ENCODE peak calls at places on chromosomes 11 and 22, in nine cellular contexts. G is heart left ventricle; H is naive B cell; D is Right ventricle myocardium superior; L is Right ventricle myocardium inferior; J is GM23338; O is foreskin keratinocyte; E is IMR-90; S is activated T-cell treated with anti-CD3 and anti-CD28 coated beads, Interleukin-2, amount 50 U/mL, for 72 hours. X is an unnamed sample.

GRCh38 chr22:49647346-49648026 is 180.2 kb downstream of the BRD1 start:
- ATAC-seq in S (no peak), O (no peak), E (no peak), H (no peak), L (peak), D (no peak), J (peak), G (no peak), X (no peak)

GRCh38 chr11:45894555-45895247 is 9.2 kb downstream of the MAPK8IP1 start:
- ATAC-seq in G (no peak), D (no peak), J (no peak), S (no peak), O (no peak), H (no peak), L (no peak), E (no peak), X (no peak)

GRCh38 chr11:29343465-29344333 is 673.1 kb downstream of the KCNA4 start:
- ATAC-seq in S (no peak), J (peak), H (no peak), G (no peak), O (peak), D (peak), L (peak), E (peak), X (peak)

GRCh38 chr11:13939952-13940610 is 22.4 kb upstream of the SPON1 start:
- ATAC-seq in J (no peak), O (peak), L (no peak), G (no peak), H (no peak), D (no peak), E (no peak), S (peak), X (peak)

GRCh38 chr11:43903969-43904368 is 23.3 kb downstream of the ALKBH3 start:
- ATAC-seq in D (no peak), S (no peak), E (no peak), J (no peak), G (no peak), H (no peak), L (no peak), O (no peak), X (no peak)

GRCh38 chr11:69449320-69450063 is 32.0 kb upstream of the LINC01488 start:
- ATAC-seq in S (no peak), D (peak), J (no peak), L (peak), H (peak), O (no peak), G (peak), E (peak), X (peak)

GRCh38 chr11:69651834-69652620 is 11.1 kb downstream of the CCND1 start:
- ATAC-seq in S (no peak), G (no peak), L (no peak), E (no peak), D (no peak), J (no peak), H (no peak), O (no peak), X (no peak)

GRCh38 chr11:47243454-47243853 is 5.2 kb downstream of the ACP2 start:
- ATAC-seq in J (no peak), H (no peak), D (no peak), L (no peak), G (no peak), E (no peak), S (no peak), O (no peak), X (peak)

GRCh38 chr11:62792193-62792575 is 378 bp upstream of the TMEM223 start:
- ATAC-seq in O (no peak), E (peak), L (peak), J (peak), D (peak), H (no peak), G (peak), S (peak), X (no peak)

GRCh38 chr11:86063536-86063935 is 5.3 kb downstream of the PICALM start:
- ATAC-seq in O (peak), E (no peak), G (no peak), S (no peak), J (no peak), H (no peak), L (no peak), D (no peak), X (no peak)

GRCh38 chr11:72958790-72959189 is 144.6 kb downstream of the ATG16L2 start:
- ATAC-seq in J (no peak), O (no peak), E (no peak), H (no peak), L (no peak), D (no peak), S (no peak), G (no peak), X (no peak)

GRCh38 chr11:95641506-95641905 is 148.1 kb downstream of the FAM76B start:
- ATAC-seq in H (peak), O (no peak), E (no peak), S (peak), L (peak), D (peak), J (no peak), G (no peak), X (peak)

GRCh38 chr11:70399681-70400112 is 1.4 kb downstream of the CTTN start:
- ATAC-seq in S (no peak), G (peak), E (peak), H (no peak), D (peak), L (peak), O (peak), J (peak), X (peak)

GRCh38 chr11:119422505-119423416 is at the start of gene THY1:
- ATAC-seq in O (peak), D (no peak), S (peak), H (no peak), L (no peak), J (peak), G (no peak), E (peak), X (no peak)

GRCh38 chr11:73173755-73174494 is 31.8 kb upstream of the FCHSD2 start:
- ATAC-seq in E (no peak), O (no peak), S (no peak), H (no peak), L (peak), G (peak), D (peak), J (no peak), X (peak)

GRCh38 chr11:12818333-12819015 is 144.3 kb downstream of the TEAD1 start:
- ATAC-seq in H (no peak), L (no peak), S (no peak), E (peak), D (no peak), J (no peak), O (peak), G (no peak), X (no peak)

GRCh38 chr22:38436629-38437395 is 18.2 kb downstream of the KCNJ4 start:
- ATAC-seq in O (no peak), S (no peak), E (no peak), G (no peak), D (no peak), H (no peak), L (no peak), J (no peak), X (no peak)

GRCh38 chr11:57434640-57435546 is 8.0 kb upstream of the SLC43A3 start:
- ATAC-seq in O (peak), J (no peak), D (peak), G (no peak), H (no peak), E (peak), S (no peak), L (peak), X (peak)

GRCh38 chr11:130631119-130631518 is 182.7 kb downstream of the ADAMTS15 start:
- ATAC-seq in S (peak), J (no peak), L (no peak), H (no peak), D (no peak), G (no peak), E (peak), O (peak), X (peak)

GRCh38 chr11:46659908-46660307 is 40.5 kb downstream of the ARHGAP1 start:
- ATAC-seq in J (no peak), L (peak), H (no peak), S (no peak), E (peak), O (no peak), D (peak), G (no peak), X (no peak)

GRCh38 chr22:42805998-42806481 is 51.0 kb downstream of the ARFGAP3 start:
- ATAC-seq in L (no peak), S (no peak), G (no peak), D (peak), E (peak), O (no peak), J (peak), H (no peak), X (peak)

GRCh38 chr11:113977071-113977490 is 2.2 kb downstream of the HTR3A start:
- ATAC-seq in G (no peak), E (no peak), D (no peak), H (peak), J (no peak), L (no peak), O (no peak), S (no peak), X (peak)

GRCh38 chr11:15944460-15944859 is 411.9 kb downstream of the SOX6 start:
- ATAC-seq in D (peak), G (no peak), J (no peak), O (no peak), E (peak), L (no peak), S (no peak), H (no peak), X (no peak)

GRCh38 chr11:74157169-74157568 is 13.6 kb downstream of the C2CD3 start:
- ATAC-seq in D (no peak), G (no peak), L (no peak), E (no peak), S (no peak), J (no peak), H (no peak), O (peak), X (no peak)

GRCh38 chr22:27105142-27106025 is 448.0 kb downstream of the MIAT start:
- ATAC-seq in J (no peak), O (no peak), E (peak), L (peak), H (no peak), S (no peak), G (peak), D (peak), X (peak)

GRCh38 chr11:94934836-94935235 is 38.5 kb downstream of the CWC15 start:
- ATAC-seq in E (no peak), D (no peak), L (no peak), H (no peak), S (no peak), O (no peak), J (no peak), G (no peak), X (no peak)

GRCh38 chr22:32546480-32546879 is 71.9 kb downstream of the FBXO7 start:
- ATAC-seq in O (peak), H (no peak), J (no peak), D (peak), E (no peak), L (peak), G (no peak), S (no peak), X (peak)

GRCh38 chr22:37163618-37164534 is 14.2 kb upstream of the IL2RB start:
- ATAC-seq in O (no peak), L (no peak), G (no peak), H (no peak), D (no peak), J (no peak), S (peak), E (no peak), X (no peak)

GRCh38 chr11:123976770-123977560 is 616 bp downstream of the OR10S1 start:
- ATAC-seq in D (no peak), O (no peak), J (no peak), S (no peak), E (no peak), H (no peak), L (no peak), G (no peak), X (no peak)

GRCh38 chr11:68314203-68314885 is 2.0 kb downstream of the LRP5 start:
- ATAC-seq in J (peak), D (peak), E (peak), S (no peak), G (peak), O (peak), L (peak), H (no peak), X (peak)

GRCh38 chr11:26095340-26095739 is 236.6 kb upstream of the ANO3 start:
- ATAC-seq in E (no peak), J (no peak), H (no peak), L (no peak), D (no peak), S (no peak), G (no peak), O (no peak), X (no peak)

GRCh38 chr22:17370766-17371181 is 1.5 kb downstream of the CECR2 start:
- ATAC-seq in E (no peak), H (no peak), G (no peak), S (no peak), D (no peak), J (no peak), L (no peak), O (no peak), X (no peak)

GRCh38 chr22:37484115-37485005 is 1.8 kb downstream of the MFNG start:
- ATAC-seq in J (no peak), O (no peak), L (peak), D (peak), G (peak), S (peak), H (peak), E (no peak), X (peak)

GRCh38 chr22:36285017-36285416 is 32.1 kb downstream of the APOL1 start:
- ATAC-seq in G (no peak), S (no peak), D (no peak), L (peak), E (no peak), H (no peak), O (no peak), J (no peak), X (no peak)

GRCh38 chr11:29989181-29989580 is 27.6 kb downstream of the KCNA4 start:
- ATAC-seq in H (no peak), J (no peak), L (no peak), D (no peak), E (no peak), G (no peak), O (peak), S (no peak), X (no peak)

GRCh38 chr11:1006762-1007161 is 29.8 kb downstream of the MUC6 start:
- ATAC-seq in O (no peak), J (no peak), D (peak), S (no peak), H (no peak), E (no peak), G (peak), L (peak), X (no peak)